ENCODE peak calls at places on chromosomes 6 and 20, in five cellular contexts. S is RPMI8226, T is heart right ventricle, W is EL, Z is mucosa of gallbladder. P is an unnamed sample.

GRCh38 chr20:34516874-34517542 is 786 bp downstream of the DYNLRB1 start:
- DNase-seq in S (peak), T (no peak), W (no peak), Z (no peak), P (peak)

GRCh38 chr6:41607036-41607435 is 31.2 kb upstream of the MDFI start:
- DNase-seq in S (no peak), T (no peak), W (no peak), Z (no peak), P (no peak)

GRCh38 chr20:44279228-44279627 is 31.8 kb downstream of the FITM2 start:
- DNase-seq in S (no peak), T (no peak), W (peak), Z (no peak), P (no peak)

GRCh38 chr6:24858154-24858801 is 59.6 kb upstream of the ARMH2 start:
- DNase-seq in S (peak), T (no peak), W (peak), Z (no peak), P (no peak)

GRCh38 chr20:3727333-3728035 is 5.0 kb upstream of the HSPA12B start:
- DNase-seq in S (no peak), T (no peak), W (peak), Z (no peak), P (peak)

GRCh38 chr20:57748601-57749130 is 38.9 kb upstream of the PMEPA1 start:
- DNase-seq in S (peak), T (peak), W (peak), Z (peak), P (peak)

GRCh38 chr6:83193747-83194582 is 808 bp downstream of the RWDD2A start:
- DNase-seq in S (peak), T (peak), W (peak), Z (peak), P (peak)

GRCh38 chr20:48526936-48527335 is 300.9 kb downstream of the PREX1 start:
- DNase-seq in S (no peak), T (no peak), W (no peak), Z (no peak), P (no peak)

GRCh38 chr20:8454137-8454712 is 322.2 kb downstream of the PLCB1 start:
- DNase-seq in S (peak), T (no peak), W (peak), Z (no peak), P (no peak)

GRCh38 chr6:33213166-33213988 is 5.1 kb downstream of the RING1 start:
- DNase-seq in S (no peak), T (no peak), W (peak), Z (no peak), P (peak)

GRCh38 chr6:169639653-169640278 is 62.1 kb downstream of the WDR27 start:
- DNase-seq in S (no peak), T (no peak), W (no peak), Z (no peak), P (no peak)

GRCh38 chr6:137417411-137417810 is 76.8 kb downstream of the OLIG3 start:
- DNase-seq in S (no peak), T (no peak), W (peak), Z (no peak), P (no peak)

GRCh38 chr6:23441813-23442212 is 684.2 kb upstream of the NRSN1 start:
- DNase-seq in S (no peak), T (no peak), W (no peak), Z (no peak), P (no peak)

GRCh38 chr6:31945507-31946369 is at the start of gene CFB:
- DNase-seq in S (peak), T (peak), W (peak), Z (peak), P (peak)

GRCh38 chr6:110039996-110040383 is 61.9 kb downstream of the GPR6 start:
- DNase-seq in S (peak), T (no peak), W (peak), Z (peak), P (peak)

GRCh38 chr20:38806855-38807655 is 1.6 kb downstream of the PPP1R16B start:
- DNase-seq in S (no peak), T (no peak), W (no peak), Z (no peak), P (peak)

GRCh38 chr6:156379946-156380707 is 397.1 kb upstream of the ARID1B start:
- DNase-seq in S (no peak), T (no peak), W (peak), Z (no peak), P (no peak)